ENCODE peak calls at places on chromosomes 13 and 19, in five cellular contexts. P, V, Q, T and J are unnamed samples.

GRCh38 chr13:100584901-100585300 is 3.7 kb downstream of the GGACT start:
- DNase-seq in P (no peak), V (no peak), Q (no peak), T (no peak), J (no peak)

GRCh38 chr13:106587787-106588186 is 19.9 kb upstream of the ARGLU1 start:
- DNase-seq in P (no peak), V (no peak), Q (no peak), T (peak), J (no peak)

GRCh38 chr13:73984949-73985691 is 149.1 kb downstream of the KLF12 start:
- DNase-seq in P (no peak), V (no peak), Q (no peak), T (peak), J (no peak)

GRCh38 chr13:80361298-80361697 is 20.4 kb upstream of the SPRY2 start:
- DNase-seq in P (no peak), V (no peak), Q (no peak), T (no peak), J (no peak)

GRCh38 chr13:44306401-44307192 is 67.0 kb upstream of the SERP2 start:
- DNase-seq in P (peak), V (peak), Q (no peak), T (peak), J (peak)

GRCh38 chr13:85543144-85543543 is 256.1 kb downstream of the SLITRK6 start:
- DNase-seq in P (no peak), V (no peak), Q (no peak), T (no peak), J (no peak)

GRCh38 chr13:23842406-23842805 is 46.8 kb downstream of the MIPEP start:
- DNase-seq in P (no peak), V (peak), Q (no peak), T (no peak), J (no peak)

GRCh38 chr19:55345818-55346724 is 6.4 kb downstream of the KMT5C start:
- DNase-seq in P (no peak), V (no peak), Q (no peak), T (no peak), J (no peak)

GRCh38 chr19:9913237-9914000 is 22.9 kb downstream of the OLFM2 start:
- DNase-seq in P (no peak), V (no peak), Q (no peak), T (no peak), J (peak)

GRCh38 chr13:98992355-98992754 is 14.5 kb upstream of the DOCK9 start:
- DNase-seq in P (no peak), V (no peak), Q (no peak), T (no peak), J (no peak)

GRCh38 chr13:37769545-37769944 is 100.0 kb downstream of the TRPC4 start:
- DNase-seq in P (no peak), V (no peak), Q (no peak), T (no peak), J (no peak)

GRCh38 chr19:42078538-42079275 is 2.7 kb downstream of the ZNF574 start:
- DNase-seq in P (no peak), V (no peak), Q (no peak), T (no peak), J (no peak)

GRCh38 chr19:55119053-55119452 is 1.6 kb upstream of the PPP1R12C start:
- DNase-seq in P (no peak), V (no peak), Q (no peak), T (no peak), J (no peak)

GRCh38 chr19:4061178-4061682 is 5.5 kb downstream of the ZBTB7A start:
- DNase-seq in P (no peak), V (no peak), Q (no peak), T (no peak), J (peak)

GRCh38 chr19:18086590-18087138 is at the start of gene IL12RB1:
- DNase-seq in P (no peak), V (no peak), Q (no peak), T (no peak), J (no peak)

GRCh38 chr13:102323012-102323411 is 78.8 kb downstream of the FGF14 start:
- DNase-seq in P (no peak), V (no peak), Q (no peak), T (no peak), J (no peak)